ENCODE peak calls at places on chromosomes 16 and 17, in ten cellular contexts. F is amygdala; Z is NCI-H460; I is endodermal cell; D is NCI-H748 treated with DMSO at 0.1 percent for 48 hours; J is activated CD4-positive, alpha-beta T cell treated with anti-CD3 and anti-CD28 coated beads, Interleukin-2, amount 50 U/mL, for 1 hour; P is mucosa of descending colon; H is NCI-H510A treated with DMSO at 0.1 percent for 48 hours; W is tibial artery; S is stimulated activated naive CD4-positive, alpha-beta T cell. K is an unnamed sample.
A peak's percentile ranks its signal among the peaks of the same experiment; 100 is the strongest.

GRCh38 chr17:22703204-22703603 is 1010.9 kb downstream of the KCNJ18 start:
- DNase-seq in I (no peak), Z (no peak), H (no peak), W (no peak), P (no peak), D (no peak), J (no peak), F (no peak), S (no peak), K (no peak)

GRCh38 chr17:76036497-76037380 is 9.6 kb upstream of the EVPL start:
- DNase-seq in Z (no peak), F (no peak), S (no peak), D (no peak), J (no peak), H (no peak), P (no peak), I (peak; percentile 77), W (no peak), K (no peak)

GRCh38 chr17:30920282-30920681 is 1.5 kb upstream of the ADAP2 start:
- DNase-seq in P (no peak), Z (no peak), S (no peak), I (peak; percentile 85), W (peak; percentile 31), F (no peak), D (no peak), J (no peak), H (no peak), K (no peak)

GRCh38 chr16:6967796-6968195 is 364.8 kb upstream of the RBFOX1 start:
- DNase-seq in H (no peak), I (no peak), W (no peak), J (no peak), D (no peak), P (no peak), F (no peak), Z (no peak), S (no peak), K (no peak)

GRCh38 chr17:37187262-37187661 is 188.5 kb upstream of the C17orf78 start:
- DNase-seq in Z (no peak), W (no peak), P (no peak), I (no peak), J (no peak), F (no peak), D (no peak), S (no peak), H (no peak), K (no peak)

GRCh38 chr17:9258115-9259020 is 237.1 kb downstream of the NTN1 start:
- DNase-seq in J (no peak), P (no peak), S (no peak), W (no peak), I (peak; percentile 70), H (peak; percentile 7), Z (no peak), D (no peak), F (no peak), K (no peak)

GRCh38 chr17:82212331-82213250 is at the start of gene CCDC57:
- DNase-seq in W (peak; percentile 87), S (peak; percentile 52), Z (no peak), J (peak; percentile 52), P (peak; percentile 74), H (peak; percentile 34), D (peak; percentile 21), F (peak; percentile 64), I (peak; percentile 93), K (peak; percentile 96)

GRCh38 chr16:30958164-30959083 is 870 bp downstream of the SETD1A start:
- DNase-seq in J (peak; percentile 61), Z (peak; percentile 33), P (no peak), F (no peak), I (peak; percentile 87), S (no peak), H (peak; percentile 42), W (no peak), D (no peak), K (peak; percentile 91)

GRCh38 chr17:75406222-75406615 is 741 bp upstream of the GRB2 start:
- DNase-seq in F (no peak), D (peak; percentile 20), S (no peak), J (no peak), Z (no peak), I (peak; percentile 56), W (peak; percentile 35), H (peak; percentile 41), P (peak; percentile 38), K (no peak)

GRCh38 chr16:90020260-90020837 is 1.1 kb upstream of the DBNDD1 start:
- DNase-seq in F (no peak), P (no peak), W (no peak), S (no peak), H (no peak), Z (no peak), J (no peak), D (no peak), I (no peak), K (no peak)

GRCh38 chr17:35630530-35631148 is 43.5 kb downstream of the AP2B1 start:
- DNase-seq in F (no peak), I (no peak), H (no peak), J (no peak), P (no peak), D (no peak), Z (no peak), S (no peak), W (no peak), K (no peak)

GRCh38 chr16:177394-177822 is 928 bp downstream of the HBA1 start:
- DNase-seq in F (no peak), H (peak; percentile 93), D (peak; percentile 97), P (no peak), I (peak; percentile 53), J (no peak), Z (no peak), S (no peak), W (no peak), K (no peak)

GRCh38 chr16:28131210-28131609 is 67.7 kb upstream of the GSG1L start:
- DNase-seq in I (no peak), P (no peak), J (no peak), Z (no peak), H (no peak), S (no peak), D (no peak), W (no peak), F (no peak), K (no peak)

GRCh38 chr16:47016700-47017133 is 43.2 kb upstream of the DNAJA2 start:
- DNase-seq in J (no peak), I (no peak), H (no peak), P (no peak), F (no peak), Z (no peak), D (no peak), W (no peak), S (no peak), K (no peak)

GRCh38 chr16:80144191-80144590 is 396.6 kb upstream of the DYNLRB2 start:
- DNase-seq in W (no peak), D (no peak), S (no peak), P (no peak), H (no peak), F (no peak), Z (no peak), I (no peak), J (no peak), K (no peak)

GRCh38 chr17:34365340-34365739 is 2.3 kb upstream of the CCL1 start:
- DNase-seq in H (no peak), D (no peak), F (no peak), S (no peak), J (no peak), I (peak; percentile 10), W (no peak), P (no peak), Z (no peak), K (no peak)

GRCh38 chr16:47940466-47940865 is 215.3 kb downstream of the ABCC12 start:
- DNase-seq in I (no peak), J (no peak), P (no peak), H (no peak), W (no peak), S (no peak), Z (no peak), D (no peak), F (no peak), K (no peak)

GRCh38 chr17:74920679-74921044 is 2.4 kb downstream of the USH1G start:
- DNase-seq in P (no peak), J (no peak), H (peak; percentile 7), I (no peak), S (no peak), F (no peak), D (no peak), Z (no peak), W (no peak), K (no peak)

GRCh38 chr16:3791701-3792100 is 74.4 kb upstream of the TRAP1 start:
- DNase-seq in P (no peak), D (no peak), S (no peak), Z (no peak), W (no peak), J (no peak), F (no peak), I (no peak), H (no peak), K (no peak)

GRCh38 chr17:69870091-69870530 is 204.9 kb upstream of the KCNJ16 start:
- DNase-seq in P (no peak), W (no peak), I (peak; percentile 54), H (no peak), F (no peak), Z (no peak), J (no peak), D (no peak), S (no peak), K (no peak)

GRCh38 chr17:78107457-78107856 is 21.1 kb downstream of the TMC6 start:
- DNase-seq in H (no peak), Z (no peak), I (no peak), D (no peak), J (no peak), S (no peak), W (peak; percentile 27), P (no peak), F (no peak), K (no peak)

GRCh38 chr16:53754938-53755910 is 51.3 kb downstream of the FTO start:
- DNase-seq in H (peak; percentile 88), I (no peak), W (no peak), F (no peak), P (peak; percentile 81), D (peak; percentile 68), S (no peak), Z (no peak), J (no peak), K (no peak)

GRCh38 chr17:49899588-49899987 is 51.7 kb upstream of the TAC4 start:
- DNase-seq in S (no peak), D (no peak), W (no peak), P (no peak), F (no peak), Z (no peak), H (no peak), I (no peak), J (no peak), K (no peak)

GRCh38 chr17:7043544-7044268 is at the start of gene SLC16A11:
- DNase-seq in W (no peak), F (no peak), J (peak; percentile 18), Z (no peak), I (peak; percentile 78), H (peak; percentile 28), S (peak; percentile 66), D (peak; percentile 36), P (peak; percentile 43), K (peak; percentile 88)

GRCh38 chr16:68756250-68757051 is 19.4 kb downstream of the CDH1 start:
- DNase-seq in H (peak; percentile 91), W (no peak), S (no peak), J (peak; percentile 10), I (no peak), F (no peak), Z (no peak), D (no peak), P (peak; percentile 86), K (no peak)

GRCh38 chr17:37737971-37738370 is 6.9 kb downstream of the HNF1B start:
- DNase-seq in H (no peak), D (no peak), P (no peak), J (no peak), I (no peak), F (no peak), S (no peak), W (no peak), Z (no peak), K (no peak)

GRCh38 chr16:81520151-81520470 is 75.5 kb downstream of the CMIP start:
- DNase-seq in W (no peak), S (no peak), I (no peak), J (no peak), P (no peak), F (no peak), H (no peak), Z (no peak), D (no peak), K (peak; percentile 69)

GRCh38 chr17:78132086-78132676 is 1.6 kb downstream of the TMC8 start:
- DNase-seq in Z (no peak), W (peak; percentile 65), J (peak; percentile 50), D (no peak), I (peak; percentile 90), S (peak; percentile 79), H (peak; percentile 27), F (no peak), P (peak; percentile 67), K (peak; percentile 97)

K was measured in spleen.